ENCODE peak calls at places on chromosomes 7 and 10, in nine cellular contexts. B is HuH-7.5; J is right lobe of liver; R is central memory CD4-positive, alpha-beta T cell; M is stimulated activated CD4-positive, alpha-beta T cell treated with anti-CD3 and anti-CD28 coated beads, Interleukin-1b, Interleukin-23, amount 100 ng/mL, for 4 hours; G is stomach; Q is aorta; T is NCI-H345; X is T47D. Y is an unnamed sample.

GRCh38 chr7:150908173-150908572 is 55.9 kb downstream of the AOC1 start:
- DNase-seq in B (no peak), J (no peak), R (no peak), M (no peak), G (no peak), Q (no peak), T (no peak), X (no peak), Y (no peak)

GRCh38 chr10:48533951-48534720 is 70.7 kb downstream of the ARHGAP22 start:
- DNase-seq in B (no peak), J (no peak), R (no peak), M (no peak), G (peak; percentile 17), Q (no peak), T (no peak), X (no peak), Y (no peak)

GRCh38 chr10:71765176-71765906 is 8.0 kb downstream of the VSIR start:
- DNase-seq in B (no peak), J (no peak), R (no peak), M (no peak), G (no peak), Q (peak; percentile 77), T (no peak), X (no peak), Y (no peak)

GRCh38 chr7:124113040-124113439 is 80.2 kb upstream of the TMEM229A start:
- DNase-seq in B (no peak), J (no peak), R (no peak), M (no peak), G (no peak), Q (no peak), T (no peak), X (no peak), Y (no peak)

GRCh38 chr7:127629268-127629854 is 11.4 kb upstream of the PAX4 start:
- DNase-seq in B (peak; percentile 27), J (no peak), R (no peak), M (peak; percentile 19), G (peak; percentile 35), Q (peak; percentile 46), T (peak; percentile 16), X (no peak), Y (no peak)

GRCh38 chr7:114934758-114935157 is 12.9 kb downstream of the MDFIC start:
- DNase-seq in B (no peak), J (no peak), R (no peak), M (no peak), G (no peak), Q (no peak), T (no peak), X (no peak), Y (no peak)

GRCh38 chr7:115478426-115478825 is 552.1 kb downstream of the TFEC start:
- DNase-seq in B (no peak), J (no peak), R (no peak), M (no peak), G (no peak), Q (no peak), T (no peak), X (no peak), Y (no peak)

GRCh38 chr7:95454438-95454837 is 19.6 kb upstream of the PON2 start:
- DNase-seq in B (no peak), J (no peak), R (no peak), M (no peak), G (no peak), Q (no peak), T (no peak), X (no peak), Y (no peak)

Y was measured in CD4-positive, CD25-positive, alpha-beta regulatory T cell.